ENCODE peak calls at places on chromosomes 1 and 21, in nine cellular contexts. One of them, this sample, is unnamed.
A peak's percentile ranks its signal among the peaks of the same experiment; 100 is the strongest.

GRCh38 chr1:162335126-162335525 is 41.5 kb downstream of the SPATA46 start:
- DNase-seq in PC-3: no peak
- DNase-seq in vagina: no peak
- DNase-seq in A673: no peak
- DNase-seq in adrenal gland: no peak
- DNase-seq in mammary epithelial cell: no peak
- DNase-seq in left lung: no peak
- DNase-seq in CD4-positive, CD25-positive, alpha-beta regulatory T cell: no peak
- DNase-seq in esophagus squamous epithelium: no peak
- DNase-seq in this sample: no peak

GRCh38 chr1:201636581-201636980 is 97.7 kb downstream of the NAV1 start:
- DNase-seq in PC-3: no peak
- DNase-seq in mammary epithelial cell: no peak
- DNase-seq in adrenal gland: no peak
- DNase-seq in vagina: no peak
- DNase-seq in left lung: no peak
- DNase-seq in esophagus squamous epithelium: no peak
- DNase-seq in A673: peak; percentile 54
- DNase-seq in CD4-positive, CD25-positive, alpha-beta regulatory T cell: no peak
- DNase-seq in this sample: no peak

GRCh38 chr1:35660581-35661473 is 19.5 kb upstream of the PSMB2 start:
- DNase-seq in vagina: peak; percentile 10
- DNase-seq in mammary epithelial cell: no peak
- DNase-seq in PC-3: peak; percentile 25
- DNase-seq in left lung: no peak
- DNase-seq in adrenal gland: peak; percentile 14
- DNase-seq in esophagus squamous epithelium: no peak
- DNase-seq in A673: peak; percentile 63
- DNase-seq in CD4-positive, CD25-positive, alpha-beta regulatory T cell: no peak
- DNase-seq in this sample: no peak

GRCh38 chr1:26391450-26391849 is 18.9 kb upstream of the ZNF683 start:
- DNase-seq in PC-3: peak; percentile 73
- DNase-seq in vagina: no peak
- DNase-seq in adrenal gland: no peak
- DNase-seq in left lung: no peak
- DNase-seq in CD4-positive, CD25-positive, alpha-beta regulatory T cell: peak; percentile 57
- DNase-seq in esophagus squamous epithelium: no peak
- DNase-seq in mammary epithelial cell: peak; percentile 48
- DNase-seq in A673: no peak
- DNase-seq in this sample: no peak

GRCh38 chr21:21688877-21689276 is 690.7 kb downstream of the NCAM2 start:
- DNase-seq in esophagus squamous epithelium: no peak
- DNase-seq in PC-3: peak; percentile 46
- DNase-seq in A673: peak; percentile 72
- DNase-seq in adrenal gland: peak; percentile 31
- DNase-seq in left lung: peak; percentile 34
- DNase-seq in vagina: no peak
- DNase-seq in CD4-positive, CD25-positive, alpha-beta regulatory T cell: no peak
- DNase-seq in mammary epithelial cell: no peak
- DNase-seq in this sample: no peak

GRCh38 chr1:59484090-59484489 is 187.2 kb downstream of the FGGY start:
- DNase-seq in left lung: no peak
- DNase-seq in CD4-positive, CD25-positive, alpha-beta regulatory T cell: no peak
- DNase-seq in A673: peak; percentile 58
- DNase-seq in adrenal gland: peak; percentile 70
- DNase-seq in mammary epithelial cell: peak; percentile 75
- DNase-seq in PC-3: peak; percentile 85
- DNase-seq in vagina: no peak
- DNase-seq in esophagus squamous epithelium: no peak
- DNase-seq in this sample: no peak

GRCh38 chr1:91523462-91523861 is 22.8 kb downstream of the CDC7 start:
- DNase-seq in CD4-positive, CD25-positive, alpha-beta regulatory T cell: no peak
- DNase-seq in PC-3: no peak
- DNase-seq in adrenal gland: no peak
- DNase-seq in left lung: no peak
- DNase-seq in esophagus squamous epithelium: no peak
- DNase-seq in mammary epithelial cell: no peak
- DNase-seq in vagina: no peak
- DNase-seq in A673: no peak
- DNase-seq in this sample: no peak

GRCh38 chr1:41611932-41612450 is 127.5 kb upstream of the EDN2 start:
- DNase-seq in mammary epithelial cell: no peak
- DNase-seq in left lung: no peak
- DNase-seq in vagina: peak; percentile 67
- DNase-seq in esophagus squamous epithelium: no peak
- DNase-seq in adrenal gland: no peak
- DNase-seq in A673: no peak
- DNase-seq in CD4-positive, CD25-positive, alpha-beta regulatory T cell: no peak
- DNase-seq in PC-3: no peak
- DNase-seq in this sample: no peak

GRCh38 chr1:4380564-4381168 is 273.7 kb upstream of the AJAP1 start:
- DNase-seq in mammary epithelial cell: peak; percentile 21
- DNase-seq in adrenal gland: no peak
- DNase-seq in left lung: no peak
- DNase-seq in esophagus squamous epithelium: no peak
- DNase-seq in A673: no peak
- DNase-seq in CD4-positive, CD25-positive, alpha-beta regulatory T cell: no peak
- DNase-seq in vagina: no peak
- DNase-seq in PC-3: no peak
- DNase-seq in this sample: no peak

GRCh38 chr1:200837931-200838571 is 34.7 kb upstream of the GPR25 start:
- DNase-seq in PC-3: peak; percentile 82
- DNase-seq in A673: peak; percentile 53
- DNase-seq in adrenal gland: no peak
- DNase-seq in left lung: no peak
- DNase-seq in mammary epithelial cell: no peak
- DNase-seq in esophagus squamous epithelium: no peak
- DNase-seq in CD4-positive, CD25-positive, alpha-beta regulatory T cell: peak; percentile 5
- DNase-seq in vagina: no peak
- DNase-seq in this sample: no peak

DNA sequence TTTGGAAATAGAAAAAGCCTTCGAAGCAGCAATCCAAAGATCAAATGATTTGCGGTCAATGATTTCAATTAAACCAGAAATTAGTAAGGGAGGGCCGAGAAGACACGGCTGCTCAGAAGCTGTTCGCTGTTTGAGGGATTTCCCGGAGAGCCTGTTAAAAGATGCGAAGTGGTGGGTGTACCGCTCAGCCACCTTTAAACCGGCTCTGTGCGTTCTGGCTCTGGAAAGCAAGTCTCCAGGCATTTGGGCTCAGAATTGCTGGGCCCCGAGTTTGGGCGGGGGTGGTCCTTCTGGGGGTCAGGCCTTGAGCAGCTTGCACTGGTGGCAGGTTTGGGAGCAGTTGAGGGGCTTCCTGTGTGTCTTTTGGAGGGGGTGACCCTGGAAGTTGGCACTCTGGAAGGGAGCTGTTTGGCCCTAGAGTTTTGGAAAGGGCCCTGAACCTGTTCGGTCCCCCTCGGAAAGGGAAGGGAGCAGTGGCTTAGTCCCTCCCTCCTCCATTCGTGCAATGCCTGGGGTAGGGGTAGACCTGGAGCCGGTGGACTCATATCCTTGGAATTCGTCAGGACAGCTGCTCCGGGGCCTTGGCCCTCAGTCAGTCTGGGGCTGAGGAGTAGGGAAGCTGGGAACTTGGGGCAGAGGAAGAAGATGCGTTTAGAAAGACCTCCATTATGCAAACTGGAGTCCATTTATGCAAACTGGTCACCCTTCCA is 3.2 kb downstream of the SIM2 start:
- DNase-seq in PC-3: peak; percentile 87
- DNase-seq in mammary epithelial cell: no peak
- DNase-seq in adrenal gland: no peak
- DNase-seq in esophagus squamous epithelium: no peak
- DNase-seq in vagina: no peak
- DNase-seq in A673: no peak
- DNase-seq in left lung: no peak
- DNase-seq in CD4-positive, CD25-positive, alpha-beta regulatory T cell: no peak
- DNase-seq in this sample: peak; percentile 79
- H3K4me1 ChIP-seq in PC-3: peaks cover 19% of the 10 kb centered on the region
- H3K4me1 ChIP-seq in mammary epithelial cell: peaks cover 27% of the 10 kb centered on the region
- H3K4me1 ChIP-seq in adrenal gland: peaks cover 17% of the 10 kb centered on the region
- H3K4me1 ChIP-seq in esophagus squamous epithelium: peaks cover 35% of the 10 kb centered on the region
- H3K4me1 ChIP-seq in vagina: peaks cover 58% of the 10 kb centered on the region
- H3K4me1 ChIP-seq in A673: peaks cover 25% of the 10 kb centered on the region
- H3K4me1 ChIP-seq in left lung: peaks cover 17% of the 10 kb centered on the region
- H3K4me1 ChIP-seq in CD4-positive, CD25-positive, alpha-beta regulatory T cell: peaks cover 9% of the 10 kb centered on the region
- H3K4me1 ChIP-seq in this sample: peaks cover 5% of the 10 kb centered on the region

GRCh38 chr1:245577396-245578157 is 422.8 kb downstream of the KIF26B start:
- DNase-seq in vagina: no peak
- DNase-seq in PC-3: no peak
- DNase-seq in A673: no peak
- DNase-seq in left lung: no peak
- DNase-seq in mammary epithelial cell: no peak
- DNase-seq in adrenal gland: no peak
- DNase-seq in esophagus squamous epithelium: no peak
- DNase-seq in CD4-positive, CD25-positive, alpha-beta regulatory T cell: no peak
- DNase-seq in this sample: no peak
- H3K4me3 ChIP-seq in vagina: no peak overlapping the region
- H3K4me3 ChIP-seq in PC-3: no peak overlapping the region
- H3K4me3 ChIP-seq in A673: no peak overlapping the region
- H3K4me3 ChIP-seq in left lung: no peak overlapping the region
- H3K4me3 ChIP-seq in mammary epithelial cell: no peak overlapping the region
- H3K4me3 ChIP-seq in adrenal gland: no peak overlapping the region
- H3K4me3 ChIP-seq in esophagus squamous epithelium: no peak overlapping the region
- H3K4me3 ChIP-seq in CD4-positive, CD25-positive, alpha-beta regulatory T cell: no peak overlapping the region
- H3K4me3 ChIP-seq in this sample: no peak overlapping the region

DNA sequence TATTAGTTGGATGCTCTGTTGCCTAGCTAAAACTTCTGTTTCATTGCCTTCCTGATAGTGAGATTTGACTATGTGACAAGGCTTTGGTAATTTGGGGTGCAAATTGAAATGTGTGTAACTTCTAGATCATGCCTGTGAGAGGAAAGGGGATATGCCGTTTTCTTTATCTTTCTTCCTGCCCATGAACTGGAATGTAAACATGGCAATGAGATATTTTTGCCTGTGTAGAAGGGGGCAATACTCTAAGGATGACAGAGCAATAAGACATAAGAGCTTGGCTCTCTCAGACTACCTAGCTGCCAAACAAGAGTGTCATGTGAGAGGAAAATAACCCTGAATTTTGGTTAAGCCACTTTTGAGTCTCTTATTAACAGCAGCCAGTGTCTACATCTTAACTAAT is 49.7 kb downstream of the RAP1A start:
- DNase-seq in CD4-positive, CD25-positive, alpha-beta regulatory T cell: no peak
- DNase-seq in PC-3: no peak
- DNase-seq in A673: no peak
- DNase-seq in mammary epithelial cell: no peak
- DNase-seq in adrenal gland: no peak
- DNase-seq in left lung: no peak
- DNase-seq in vagina: no peak
- DNase-seq in esophagus squamous epithelium: no peak
- DNase-seq in this sample: no peak
- H3K4me1 ChIP-seq in CD4-positive, CD25-positive, alpha-beta regulatory T cell: peaks cover 34% of the 10 kb centered on the region
- H3K4me1 ChIP-seq in PC-3: no peaks in the 10 kb centered on the region
- H3K4me1 ChIP-seq in A673: no peaks in the 10 kb centered on the region
- H3K4me1 ChIP-seq in mammary epithelial cell: no peaks in the 10 kb centered on the region
- H3K4me1 ChIP-seq in adrenal gland: peaks cover 6% of the 10 kb centered on the region
- H3K4me1 ChIP-seq in left lung: no peaks in the 10 kb centered on the region
- H3K4me1 ChIP-seq in vagina: peaks cover 68% of the 10 kb centered on the region
- H3K4me1 ChIP-seq in esophagus squamous epithelium: peaks cover 5% of the 10 kb centered on the region
- H3K4me1 ChIP-seq in this sample: no peaks in the 10 kb centered on the region

GRCh38 chr1:20964540-20965484 is 177.7 kb upstream of the HP1BP3 start:
- DNase-seq in A673: no peak
- DNase-seq in PC-3: peak; percentile 68
- DNase-seq in left lung: no peak
- DNase-seq in CD4-positive, CD25-positive, alpha-beta regulatory T cell: no peak
- DNase-seq in vagina: no peak
- DNase-seq in adrenal gland: no peak
- DNase-seq in esophagus squamous epithelium: no peak
- DNase-seq in mammary epithelial cell: no peak
- DNase-seq in this sample: no peak
- H3K4me3 ChIP-seq in A673: no peak overlapping the region
- H3K4me3 ChIP-seq in PC-3: no peak overlapping the region
- H3K4me3 ChIP-seq in left lung: no peak overlapping the region
- H3K4me3 ChIP-seq in CD4-positive, CD25-positive, alpha-beta regulatory T cell: no peak overlapping the region
- H3K4me3 ChIP-seq in vagina: no peak overlapping the region
- H3K4me3 ChIP-seq in adrenal gland: no peak overlapping the region
- H3K4me3 ChIP-seq in esophagus squamous epithelium: no peak overlapping the region
- H3K4me3 ChIP-seq in mammary epithelial cell: no peak overlapping the region
- H3K4me3 ChIP-seq in this sample: no peak overlapping the region

DNA sequence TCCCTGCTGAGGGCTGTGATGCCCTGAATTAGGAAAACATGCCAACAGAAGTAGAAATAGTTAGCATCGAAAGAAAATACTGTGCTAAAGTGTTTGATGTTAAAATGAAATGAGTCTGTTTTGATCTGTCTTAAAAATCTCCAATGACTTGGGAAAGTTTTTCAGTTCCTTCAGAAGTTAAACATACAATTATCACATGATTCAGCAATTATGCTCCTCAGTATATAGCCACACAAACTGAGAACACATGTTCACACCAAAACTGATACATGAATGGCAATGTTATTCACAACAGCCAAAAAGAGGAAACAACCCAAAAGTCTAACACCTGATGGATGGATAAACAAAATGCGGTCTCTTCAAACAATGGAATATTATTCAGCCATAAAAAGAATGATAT is 130.6 kb downstream of the PTPN14 start:
- DNase-seq in vagina: no peak
- DNase-seq in left lung: no peak
- DNase-seq in A673: no peak
- DNase-seq in PC-3: no peak
- DNase-seq in CD4-positive, CD25-positive, alpha-beta regulatory T cell: no peak
- DNase-seq in adrenal gland: no peak
- DNase-seq in mammary epithelial cell: no peak
- DNase-seq in esophagus squamous epithelium: no peak
- DNase-seq in this sample: no peak
- H3K4me1 ChIP-seq in vagina: peaks cover 54% of the 10 kb centered on the region
- H3K4me1 ChIP-seq in left lung: no peaks in the 10 kb centered on the region
- H3K4me1 ChIP-seq in A673: peaks cover 87% of the 10 kb centered on the region
- H3K4me1 ChIP-seq in PC-3: peaks cover 26% of the 10 kb centered on the region
- H3K4me1 ChIP-seq in CD4-positive, CD25-positive, alpha-beta regulatory T cell: no peaks in the 10 kb centered on the region
- H3K4me1 ChIP-seq in adrenal gland: no peaks in the 10 kb centered on the region
- H3K4me1 ChIP-seq in mammary epithelial cell: peaks cover 85% of the 10 kb centered on the region
- H3K4me1 ChIP-seq in esophagus squamous epithelium: no peaks in the 10 kb centered on the region
- H3K4me1 ChIP-seq in this sample: peaks cover 53% of the 10 kb centered on the region

GRCh38 chr1:32411261-32411660 is 17.0 kb upstream of the BSDC1 start:
- DNase-seq in A673: no peak
- DNase-seq in left lung: no peak
- DNase-seq in PC-3: no peak
- DNase-seq in CD4-positive, CD25-positive, alpha-beta regulatory T cell: no peak
- DNase-seq in vagina: no peak
- DNase-seq in esophagus squamous epithelium: no peak
- DNase-seq in mammary epithelial cell: no peak
- DNase-seq in adrenal gland: no peak
- DNase-seq in this sample: no peak
- H3K4me3 ChIP-seq in A673: no peak overlapping the region
- H3K4me3 ChIP-seq in left lung: no peak overlapping the region
- H3K4me3 ChIP-seq in PC-3: no peak overlapping the region
- H3K4me3 ChIP-seq in CD4-positive, CD25-positive, alpha-beta regulatory T cell: no peak overlapping the region
- H3K4me3 ChIP-seq in vagina: no peak overlapping the region
- H3K4me3 ChIP-seq in esophagus squamous epithelium: no peak overlapping the region
- H3K4me3 ChIP-seq in mammary epithelial cell: no peak overlapping the region
- H3K4me3 ChIP-seq in adrenal gland: no peak overlapping the region
- H3K4me3 ChIP-seq in this sample: no peak overlapping the region

DNA sequence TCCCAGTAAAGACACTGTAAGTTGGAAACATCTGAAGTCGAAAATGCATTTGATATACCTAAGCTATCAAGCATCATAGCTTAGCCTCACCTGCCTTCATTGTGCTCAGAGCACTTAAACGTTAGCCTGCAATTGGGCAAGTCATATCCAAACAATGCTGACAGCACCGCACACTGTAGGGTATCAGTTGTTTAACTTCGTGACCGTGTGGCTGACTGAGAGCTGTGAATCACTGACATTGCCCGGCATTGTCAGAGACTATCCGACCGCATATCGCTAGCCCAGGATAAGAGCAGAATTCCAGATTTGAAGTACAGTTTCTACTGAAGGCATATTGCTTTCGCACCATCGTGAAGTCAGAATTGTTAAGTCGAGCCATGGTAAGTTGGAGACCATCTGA is 41.5 kb downstream of the GALNT2 start:
- DNase-seq in vagina: no peak
- DNase-seq in adrenal gland: no peak
- DNase-seq in esophagus squamous epithelium: no peak
- DNase-seq in left lung: no peak
- DNase-seq in CD4-positive, CD25-positive, alpha-beta regulatory T cell: no peak
- DNase-seq in mammary epithelial cell: no peak
- DNase-seq in A673: no peak
- DNase-seq in PC-3: peak; percentile 43
- DNase-seq in this sample: no peak
- H3K4me1 ChIP-seq in vagina: peaks cover 57% of the 10 kb centered on the region
- H3K4me1 ChIP-seq in adrenal gland: peaks cover 41% of the 10 kb centered on the region
- H3K4me1 ChIP-seq in esophagus squamous epithelium: peaks cover 46% of the 10 kb centered on the region
- H3K4me1 ChIP-seq in left lung: peaks cover 50% of the 10 kb centered on the region
- H3K4me1 ChIP-seq in CD4-positive, CD25-positive, alpha-beta regulatory T cell: peaks cover 31% of the 10 kb centered on the region
- H3K4me1 ChIP-seq in mammary epithelial cell: peaks cover 33% of the 10 kb centered on the region
- H3K4me1 ChIP-seq in A673: peaks cover 54% of the 10 kb centered on the region
- H3K4me1 ChIP-seq in PC-3: peaks cover 61% of the 10 kb centered on the region
- H3K4me1 ChIP-seq in this sample: peaks cover 26% of the 10 kb centered on the region

This sample was measured in RWPE2.